ENCODE peak calls at places on chromosomes 6 and 20, in eight cellular contexts. W is heart right ventricle, R is fibroblast of pulmonary artery, Z is lung, D is nephron progenitor cell, H is astrocyte of the spinal cord, F is WERI-Rb-1, Q is adrenal gland. O is an unnamed sample.
A peak's percentile ranks its signal among the peaks of the same experiment; 100 is the strongest.

GRCh38 chr6:111651185-111652034 is 45.7 kb upstream of the TRAF3IP2 start:
- DNase-seq in D (no peak), W (no peak), Z (no peak), H (no peak), Q (no peak), R (no peak), F (no peak), O (no peak)

GRCh38 chr20:49584418-49585382 is 16.8 kb upstream of the PTGIS start:
- DNase-seq in H (no peak), Q (no peak), F (no peak), R (no peak), D (no peak), W (no peak), Z (no peak), O (no peak)

GRCh38 chr6:36028088-36028886 is 679 bp downstream of the MAPK14 start:
- DNase-seq in W (peak; percentile 27), H (peak; percentile 18), F (peak; percentile 69), Q (peak; percentile 57), R (no peak), Z (peak; percentile 46), D (peak; percentile 37), O (peak; percentile 32)

GRCh38 chr6:129488313-129488712 is 221.7 kb downstream of the ARHGAP18 start:
- DNase-seq in D (no peak), Q (no peak), Z (no peak), H (no peak), W (no peak), F (no peak), R (no peak), O (no peak)

GRCh38 chr6:108132863-108133262 is 33.0 kb upstream of the NR2E1 start:
- DNase-seq in Z (no peak), W (no peak), Q (no peak), R (no peak), H (no peak), F (no peak), D (no peak), O (no peak)

GRCh38 chr6:42136508-42137191 is 5.8 kb downstream of the C6orf132 start:
- DNase-seq in D (peak; percentile 62), Z (no peak), F (peak; percentile 83), W (no peak), Q (no peak), R (peak; percentile 55), H (peak; percentile 74), O (peak; percentile 30)

GRCh38 chr6:36655073-36655847 is 23.3 kb upstream of the CDKN1A start:
- DNase-seq in R (no peak), D (no peak), Q (no peak), H (no peak), Z (no peak), W (no peak), F (no peak), O (no peak)

GRCh38 chr6:152309648-152310047 is 327.5 kb downstream of the SYNE1 start:
- DNase-seq in Z (no peak), Q (no peak), H (no peak), F (no peak), W (no peak), D (no peak), R (no peak), O (no peak)

GRCh38 chr6:31126416-31127175 is 6.3 kb upstream of the CDSN start:
- DNase-seq in Z (no peak), Q (no peak), F (no peak), W (no peak), D (no peak), H (no peak), R (no peak), O (no peak)

GRCh38 chr6:1796706-1797529 is 187.2 kb downstream of the FOXC1 start:
- DNase-seq in Q (no peak), Z (no peak), D (no peak), R (no peak), H (no peak), F (peak; percentile 66), W (no peak), O (no peak)

GRCh38 chr6:160973311-160973710 is 18.3 kb upstream of the MAP3K4 start:
- DNase-seq in R (peak; percentile 72), Z (no peak), D (no peak), Q (no peak), F (no peak), H (no peak), W (peak; percentile 74), O (no peak)

GRCh38 chr6:163296835-163297519 is 117.5 kb upstream of the QKI start:
- DNase-seq in W (no peak), D (peak; percentile 38), Z (no peak), H (no peak), Q (no peak), R (no peak), F (no peak), O (no peak)

GRCh38 chr20:2618815-2619214 is 33.6 kb upstream of the NOP56 start:
- DNase-seq in F (no peak), Q (no peak), R (no peak), H (no peak), W (no peak), D (no peak), Z (no peak), O (no peak)

GRCh38 chr20:4769328-4769727 is 47.6 kb downstream of the PRND start:
- DNase-seq in Q (no peak), F (no peak), H (no peak), R (no peak), Z (no peak), W (no peak), D (no peak), O (no peak)

GRCh38 chr20:62433655-62434054 is 6.3 kb upstream of the RBBP8NL start:
- DNase-seq in H (no peak), Q (no peak), R (no peak), Z (no peak), F (no peak), D (peak; percentile 52), W (no peak), O (no peak)

GRCh38 chr6:159985296-159985940 is 16.5 kb downstream of the IGF2R start:
- DNase-seq in R (no peak), H (no peak), Q (no peak), F (no peak), W (no peak), Z (no peak), D (no peak), O (no peak)

GRCh38 chr20:34401741-34402455 is 38.8 kb downstream of the ITCH start:
- DNase-seq in R (no peak), D (no peak), Z (no peak), W (no peak), H (no peak), Q (no peak), F (no peak), O (no peak)

GRCh38 chr6:129485746-129486145 is 224.2 kb downstream of the ARHGAP18 start:
- DNase-seq in Z (no peak), F (no peak), Q (no peak), W (no peak), R (no peak), H (no peak), D (no peak), O (no peak)

GRCh38 chr20:63979549-63980316 is at the start of gene SAMD10:
- DNase-seq in H (peak; percentile 32), D (peak; percentile 72), Z (peak; percentile 53), F (no peak), R (no peak), Q (peak; percentile 59), W (peak; percentile 62), O (peak; percentile 66)

GRCh38 chr20:38725959-38726848 is 1.9 kb downstream of the SLC32A1 start:
- DNase-seq in H (no peak), Z (no peak), F (peak; percentile 85), Q (no peak), D (peak; percentile 86), R (peak; percentile 39), W (peak; percentile 41), O (peak; percentile 92)

GRCh38 chr6:3766219-3766618 is 14.7 kb upstream of the PXDC1 start:
- DNase-seq in W (no peak), D (no peak), R (no peak), Z (no peak), F (peak; percentile 72), H (no peak), Q (no peak), O (no peak)

DNA sequence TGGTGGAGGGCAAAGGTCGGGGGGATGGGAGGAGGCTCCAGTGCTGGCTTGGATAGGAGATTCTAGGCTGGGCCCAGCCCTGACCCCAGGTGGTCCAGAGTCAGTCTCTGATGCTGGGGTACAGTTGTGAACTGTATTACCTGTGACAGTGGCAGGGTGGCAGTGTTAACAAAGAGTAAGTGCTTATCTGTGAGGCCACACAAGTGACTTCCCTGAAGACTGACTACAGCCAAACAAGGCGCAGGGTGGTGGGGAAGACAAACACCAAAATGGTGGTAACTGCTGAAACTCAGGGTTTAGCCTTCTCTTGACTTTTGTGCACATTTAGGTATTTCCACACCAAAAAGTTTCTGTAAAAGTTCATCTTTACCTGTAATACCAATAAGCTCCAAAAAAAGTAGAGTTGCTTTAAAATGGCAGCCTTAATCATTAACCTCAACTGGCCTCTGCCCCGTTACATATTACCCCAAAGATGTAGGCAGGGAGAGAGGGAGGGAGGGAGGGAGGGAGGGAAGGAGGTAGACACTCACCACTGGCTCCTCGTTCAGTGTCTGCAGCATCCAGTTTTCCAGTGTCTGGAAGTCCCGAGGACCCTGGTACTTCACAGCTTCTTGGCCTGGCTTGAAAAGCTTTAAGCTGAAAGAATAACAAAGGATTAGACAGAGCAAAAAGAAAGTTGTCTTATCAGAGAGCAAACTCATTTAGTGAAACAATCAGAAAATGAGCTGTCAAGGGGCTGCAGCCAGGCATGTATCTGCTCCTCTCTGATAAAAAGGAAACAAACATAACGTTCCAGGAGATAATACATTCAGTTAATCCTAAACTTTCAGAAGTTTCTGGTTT is 11.3 kb downstream of the TXNDC5 start:
- DNase-seq in Q (no peak), Z (no peak), F (peak; percentile 38), W (no peak), R (no peak), H (no peak), D (no peak), O (no peak)
- TF ChIP-seq CTCF in Q (no peak), Z (no peak), F (peak; percentile 50), W (peak; percentile 16), R (peak; percentile 14), H (no peak), D (no peak), O (no peak)

GRCh38 chr20:1177680-1178079 is 7.1 kb downstream of the TMEM74B start:
- DNase-seq in R (peak; percentile 18), W (no peak), Z (no peak), H (no peak), D (peak; percentile 39), Q (no peak), F (peak; percentile 27), O (peak; percentile 45)
- TF ChIP-seq CTCF in R (peak; percentile 11), W (peak; percentile 11), Z (no peak), H (no peak), D (no peak), Q (no peak), F (peak; percentile 27), O (no peak)

DNA sequence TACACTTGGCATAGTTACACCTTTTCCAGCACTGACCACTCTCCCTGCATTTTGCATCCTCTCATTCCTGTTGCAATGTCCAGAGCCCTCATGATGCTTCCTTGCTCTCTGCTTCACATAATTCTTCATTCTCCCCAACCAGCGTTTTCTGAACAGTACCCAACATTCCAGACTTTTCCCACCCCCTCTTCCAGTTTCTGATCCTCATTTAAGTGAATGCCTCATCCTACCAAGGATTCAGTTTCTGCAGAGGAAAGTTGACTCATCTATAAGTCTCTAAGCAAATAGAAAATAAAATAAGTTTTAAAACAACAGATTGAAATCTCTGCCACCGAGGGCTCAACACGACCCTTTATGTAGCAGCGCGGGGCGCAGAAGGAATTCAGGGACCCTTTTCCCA is 321.3 kb upstream of the TCF21 start:
- DNase-seq in D (no peak), Z (no peak), W (no peak), H (no peak), R (no peak), F (no peak), Q (no peak), O (no peak)
- TF ChIP-seq CTCF in D (no peak), Z (no peak), W (no peak), H (no peak), R (no peak), F (no peak), Q (no peak), O (no peak)

GRCh38 chr6:44444853-44445252 is 57.3 kb downstream of the CDC5L start:
- DNase-seq in W (no peak), Q (no peak), R (no peak), Z (no peak), F (no peak), H (no peak), D (no peak), O (no peak)
- TF ChIP-seq CTCF in W (no peak), Q (no peak), R (no peak), Z (no peak), F (no peak), H (no peak), D (no peak), O (no peak)

O was measured in endothelial cell.